ENCODE peak calls at places on chromosomes 6 and 20, in six cellular contexts. G, H, A, V, D and X are unnamed samples.

GRCh38 chr6:46016063-46016608 is 476 bp upstream of the CLIC5 start:
- DNase-seq in A (no peak), V (no peak), G (no peak), H (no peak), D (no peak), X (no peak)

GRCh38 chr6:54935739-54936138 is 89.2 kb downstream of the FAM83B start:
- DNase-seq in G (no peak), D (no peak), H (no peak), A (peak), V (no peak), X (no peak)

GRCh38 chr6:39884696-39885095 is 49.6 kb downstream of the MOCS1 start:
- DNase-seq in G (no peak), V (no peak), A (peak), D (no peak), H (no peak), X (no peak)

GRCh38 chr6:2237001-2237400 is 8.4 kb downstream of the GMDS start:
- DNase-seq in H (no peak), A (peak), G (no peak), V (no peak), D (no peak), X (no peak)

GRCh38 chr6:158775832-158776231 is 43.3 kb downstream of the EZR start:
- DNase-seq in D (no peak), H (no peak), G (no peak), V (no peak), A (no peak), X (no peak)

GRCh38 chr6:14084388-14084787 is 33.2 kb upstream of the CD83 start:
- DNase-seq in H (no peak), V (no peak), D (no peak), A (no peak), G (peak), X (no peak)

GRCh38 chr6:7919871-7920270 is 9.3 kb upstream of the TXNDC5 start:
- DNase-seq in G (no peak), A (peak), D (no peak), H (peak), V (no peak), X (no peak)

GRCh38 chr6:113461153-113461897 is 395.8 kb upstream of the MARCKS start:
- DNase-seq in V (no peak), G (no peak), H (no peak), A (peak), D (no peak), X (no peak)

GRCh38 chr6:81789303-81789702 is 36.8 kb upstream of the TENT5A start:
- DNase-seq in V (no peak), G (no peak), A (no peak), H (no peak), D (no peak), X (no peak)

GRCh38 chr6:45677381-45677992 is 299.8 kb upstream of the SUPT3H start:
- DNase-seq in A (peak), G (peak), H (peak), V (peak), D (peak), X (no peak)

GRCh38 chr6:44831002-44831610 is 443.6 kb downstream of the CDC5L start:
- DNase-seq in D (no peak), V (no peak), G (no peak), A (no peak), H (no peak), X (no peak)

GRCh38 chr6:37155394-37156312 is 14.3 kb upstream of the PIM1 start:
- DNase-seq in A (no peak), G (no peak), V (no peak), H (no peak), D (peak), X (no peak)

GRCh38 chr20:667351-668034 is 8.1 kb downstream of the SCRT2 start:
- DNase-seq in H (peak), V (peak), G (no peak), D (peak), A (peak), X (no peak)

GRCh38 chr6:132400641-132401119 is 595 bp downstream of the MOXD1 start:
- DNase-seq in V (no peak), A (no peak), D (no peak), H (no peak), G (no peak), X (peak)

GRCh38 chr6:159961523-159961922 is 7.4 kb upstream of the IGF2R start:
- DNase-seq in D (no peak), V (peak), G (no peak), A (peak), H (no peak), X (no peak)

GRCh38 chr6:41503841-41504525 is 42.2 kb upstream of the FOXP4 start:
- DNase-seq in G (no peak), A (no peak), D (no peak), H (peak), V (no peak), X (no peak)

GRCh38 chr6:21500314-21500713 is 93.2 kb upstream of the SOX4 start:
- DNase-seq in H (peak), G (no peak), D (no peak), A (no peak), V (no peak), X (no peak)

GRCh38 chr6:108983151-108983550 is 111.5 kb downstream of the SESN1 start:
- DNase-seq in V (no peak), H (no peak), D (no peak), G (no peak), A (peak), X (no peak)

GRCh38 chr20:24465730-24466129 is 3.7 kb upstream of the SYNDIG1 start:
- DNase-seq in H (no peak), G (no peak), V (no peak), D (no peak), A (peak), X (no peak)

GRCh38 chr6:73028124-73028766 is 197.1 kb downstream of the KHDC1L start:
- DNase-seq in H (peak), G (no peak), D (no peak), A (no peak), V (peak), X (no peak)

GRCh38 chr6:2795960-2796359 is 30.8 kb downstream of the WRNIP1 start:
- DNase-seq in H (no peak), V (peak), G (no peak), D (no peak), A (no peak), X (no peak)

GRCh38 chr6:45553730-45554344 is 176.1 kb upstream of the SUPT3H start:
- DNase-seq in V (no peak), D (no peak), H (no peak), G (no peak), A (no peak), X (no peak)

GRCh38 chr20:53622247-53623114 is 28.8 kb upstream of the ZNF217 start:
- DNase-seq in H (peak), V (peak), A (no peak), D (no peak), G (no peak), X (no peak)

GRCh38 chr20:11080010-11080409 is 406.2 kb upstream of the JAG1 start:
- DNase-seq in G (no peak), D (no peak), H (no peak), V (no peak), A (peak), X (no peak)

GRCh38 chr6:139334791-139335446 is 39.5 kb downstream of the CITED2 start:
- DNase-seq in V (peak), D (no peak), H (no peak), A (peak), G (no peak), X (no peak)

GRCh38 chr6:129624488-129624887 is 85.5 kb downstream of the ARHGAP18 start:
- DNase-seq in H (no peak), D (no peak), G (no peak), A (no peak), V (no peak), X (no peak)

GRCh38 chr20:41738584-41739193 is 120.5 kb upstream of the CHD6 start:
- DNase-seq in D (no peak), A (peak), G (no peak), V (peak), H (peak), X (no peak)

GRCh38 chr6:44044154-44044539 is 83.1 kb downstream of the MRPL14 start:
- DNase-seq in H (no peak), D (no peak), G (no peak), V (no peak), A (peak), X (no peak)

GRCh38 chr6:44820366-44821158 is 433.1 kb downstream of the CDC5L start:
- DNase-seq in A (peak), D (no peak), V (no peak), H (no peak), G (no peak), X (no peak)

GRCh38 chr6:105646391-105646867 is 243.5 kb upstream of the PREP start:
- DNase-seq in G (no peak), V (no peak), H (no peak), D (no peak), A (peak), X (no peak)

GRCh38 chr6:51541847-51542246 is 545.6 kb downstream of the PKHD1 start:
- DNase-seq in V (no peak), H (no peak), G (no peak), A (peak), D (no peak), X (no peak)

GRCh38 chr6:166757226-166758135 is 130.4 kb upstream of the RPS6KA2 start:
- DNase-seq in D (no peak), H (peak), G (no peak), A (peak), V (no peak), X (no peak)

GRCh38 chr6:91852232-91852631 is 1265.4 kb upstream of the MAP3K7 start:
- DNase-seq in A (no peak), H (no peak), V (no peak), G (no peak), D (no peak), X (no peak)

GRCh38 chr20:37580069-37580468 is 52.4 kb upstream of the BLCAP start:
- DNase-seq in D (no peak), G (no peak), V (no peak), A (no peak), H (peak), X (no peak)

GRCh38 chr20:9301129-9302072 is 213.0 kb upstream of the LAMP5 start:
- DNase-seq in D (no peak), G (no peak), H (no peak), A (peak), V (no peak), X (no peak)

GRCh38 chr6:40510442-40510841 is 76.7 kb downstream of the LRFN2 start:
- DNase-seq in D (no peak), A (no peak), H (no peak), V (no peak), G (no peak), X (no peak)

GRCh38 chr20:1776608-1777475 is 118.4 kb upstream of the SIRPA start:
- DNase-seq in G (peak), A (peak), D (peak), V (peak), H (peak), X (peak)

DNA sequence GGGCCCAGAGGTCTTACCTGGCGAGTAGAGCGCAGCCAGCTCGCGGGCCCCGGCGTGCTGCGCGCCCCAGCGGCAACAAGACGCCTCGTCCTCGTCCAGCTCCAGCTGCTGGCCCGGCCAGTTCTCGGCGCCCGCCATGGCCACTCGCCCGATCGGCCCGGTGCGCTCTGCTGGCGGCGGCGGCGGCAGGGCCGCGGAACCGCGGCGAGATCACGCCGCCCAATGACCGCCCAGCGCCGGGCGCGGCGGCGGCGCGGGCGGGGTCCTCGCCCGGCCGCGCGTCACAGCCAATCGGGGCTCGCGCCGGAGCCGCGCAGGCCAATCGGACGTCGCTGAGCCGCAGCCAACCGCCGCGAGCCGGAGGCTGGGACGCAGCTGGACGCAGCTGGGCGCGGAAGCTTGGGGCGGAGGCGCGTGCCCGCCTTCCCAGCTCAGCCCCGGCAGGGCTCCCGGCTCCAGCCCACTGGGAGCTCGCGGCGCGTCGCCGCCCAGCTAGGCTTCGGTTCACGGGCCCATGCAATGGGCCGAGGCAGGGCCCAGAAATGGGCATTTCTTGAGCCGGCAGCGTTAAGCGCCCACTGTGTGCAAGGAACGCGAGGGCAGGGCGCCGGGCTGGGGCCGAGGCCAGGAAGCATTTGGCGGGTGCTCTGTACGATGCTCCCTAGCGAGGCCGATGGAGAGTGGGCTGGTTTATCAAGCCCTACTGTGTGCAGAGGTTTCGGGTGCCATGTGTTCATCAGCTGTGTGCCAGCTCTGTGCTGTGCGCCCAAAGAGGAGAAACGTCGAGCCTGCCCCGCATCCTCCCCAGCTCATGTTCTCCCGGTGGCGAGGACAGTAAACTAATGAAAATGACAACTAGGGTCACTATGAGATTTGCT is at the start of gene PEDS1:
- DNase-seq in A (peak), D (peak), H (peak), V (peak), G (peak), X (peak)
- TF ChIP-seq CTCF in A (no peak), D (no peak), H (no peak), V (no peak), G (no peak), X (no peak)

GRCh38 chr20:60035486-60035885 is 77.3 kb downstream of the CDH26 start:
- DNase-seq in V (no peak), A (no peak), D (no peak), H (no peak), G (peak), X (no peak)

GRCh38 chr20:60038400-60038799 is 80.2 kb downstream of the CDH26 start:
- DNase-seq in A (no peak), V (no peak), H (peak), G (peak), D (no peak), X (no peak)

GRCh38 chr20:60034231-60035110 is 76.2 kb downstream of the CDH26 start:
- DNase-seq in V (no peak), H (peak), G (peak), D (no peak), A (no peak), X (no peak)

GRCh38 chr20:60037120-60037499 is 78.9 kb downstream of the CDH26 start:
- DNase-seq in G (peak), V (no peak), H (peak), D (no peak), A (no peak), X (no peak)

GRCh38 chr20:60036346-60037119 is 78.3 kb downstream of the CDH26 start:
- DNase-seq in H (no peak), D (no peak), V (no peak), A (no peak), G (peak), X (no peak)
- TF ChIP-seq CTCF in H (no peak), D (no peak), V (no peak), A (no peak), G (no peak), X (no peak)

DNA sequence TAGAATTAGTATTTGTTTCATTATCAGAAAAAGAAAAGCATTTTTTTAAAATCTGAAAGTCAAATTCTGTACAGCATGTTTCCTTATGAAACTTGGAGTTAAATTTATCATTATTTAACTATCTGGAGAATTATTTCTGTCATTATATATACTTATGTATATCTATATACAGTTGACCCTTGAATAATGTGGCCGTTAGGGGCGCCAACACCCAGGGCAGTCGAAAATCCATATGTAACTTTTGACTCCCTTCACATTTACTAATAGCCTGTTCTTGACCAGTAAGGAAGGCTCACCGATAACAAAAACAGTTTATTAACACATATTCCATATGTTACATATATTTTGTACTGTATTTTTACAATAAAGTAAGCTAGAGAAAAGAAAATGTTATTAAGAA is 341.2 kb downstream of the ADGRB3 start:
- DNase-seq in D (no peak), G (no peak), A (no peak), V (no peak), H (peak), X (no peak)
- TF ChIP-seq CTCF in D (no peak), G (peak), A (no peak), V (no peak), H (peak), X (peak)

DNA sequence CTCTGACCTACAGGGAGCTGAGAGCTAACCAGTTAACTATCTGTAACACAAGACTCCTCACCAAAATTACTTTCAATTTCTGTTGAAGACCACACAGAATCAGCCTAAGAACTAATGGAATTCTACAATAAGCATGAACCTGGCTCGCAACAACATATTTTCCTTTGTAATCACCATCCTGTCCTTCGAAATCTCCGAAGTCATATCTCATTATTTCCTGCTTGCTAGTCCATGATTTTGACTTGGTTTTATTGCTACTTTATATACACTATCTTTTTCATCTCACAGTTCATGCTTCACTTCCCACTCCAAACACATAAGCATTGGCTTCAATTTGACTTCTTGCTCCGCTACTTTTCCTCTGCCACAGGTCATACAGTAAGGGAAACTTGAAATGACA is 405.8 kb upstream of the FKBP1C start:
- DNase-seq in H (no peak), V (no peak), A (no peak), D (no peak), G (no peak), X (no peak)
- TF ChIP-seq CTCF in H (no peak), V (no peak), A (no peak), D (no peak), G (no peak), X (no peak)

DNA sequence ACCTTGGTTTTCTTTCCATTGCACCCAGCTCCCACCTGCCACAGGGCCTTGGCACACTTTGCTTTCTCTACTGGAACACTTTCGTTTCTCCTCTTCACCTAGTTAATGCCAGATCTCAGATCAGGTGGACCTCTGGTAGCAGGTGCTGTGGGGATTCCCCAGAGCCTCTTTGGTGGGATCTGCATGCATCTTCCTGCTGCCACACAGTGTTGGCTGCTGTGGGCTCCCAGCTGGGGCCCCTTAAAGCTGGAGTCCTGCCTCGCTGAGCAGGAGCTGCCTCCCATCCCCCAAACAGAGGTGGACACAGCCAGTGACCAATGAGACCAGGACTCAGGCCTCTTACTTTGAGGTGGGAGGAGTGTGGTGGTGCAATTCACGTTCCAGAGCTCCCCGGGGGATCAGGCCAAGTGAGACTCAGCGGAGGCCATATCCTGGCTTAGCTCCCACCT is 28.4 kb downstream of the CEBPB start:
- DNase-seq in A (peak), H (peak), V (no peak), D (no peak), G (no peak), X (no peak)
- TF ChIP-seq CTCF in A (no peak), H (no peak), V (no peak), D (no peak), G (no peak), X (no peak)

DNA sequence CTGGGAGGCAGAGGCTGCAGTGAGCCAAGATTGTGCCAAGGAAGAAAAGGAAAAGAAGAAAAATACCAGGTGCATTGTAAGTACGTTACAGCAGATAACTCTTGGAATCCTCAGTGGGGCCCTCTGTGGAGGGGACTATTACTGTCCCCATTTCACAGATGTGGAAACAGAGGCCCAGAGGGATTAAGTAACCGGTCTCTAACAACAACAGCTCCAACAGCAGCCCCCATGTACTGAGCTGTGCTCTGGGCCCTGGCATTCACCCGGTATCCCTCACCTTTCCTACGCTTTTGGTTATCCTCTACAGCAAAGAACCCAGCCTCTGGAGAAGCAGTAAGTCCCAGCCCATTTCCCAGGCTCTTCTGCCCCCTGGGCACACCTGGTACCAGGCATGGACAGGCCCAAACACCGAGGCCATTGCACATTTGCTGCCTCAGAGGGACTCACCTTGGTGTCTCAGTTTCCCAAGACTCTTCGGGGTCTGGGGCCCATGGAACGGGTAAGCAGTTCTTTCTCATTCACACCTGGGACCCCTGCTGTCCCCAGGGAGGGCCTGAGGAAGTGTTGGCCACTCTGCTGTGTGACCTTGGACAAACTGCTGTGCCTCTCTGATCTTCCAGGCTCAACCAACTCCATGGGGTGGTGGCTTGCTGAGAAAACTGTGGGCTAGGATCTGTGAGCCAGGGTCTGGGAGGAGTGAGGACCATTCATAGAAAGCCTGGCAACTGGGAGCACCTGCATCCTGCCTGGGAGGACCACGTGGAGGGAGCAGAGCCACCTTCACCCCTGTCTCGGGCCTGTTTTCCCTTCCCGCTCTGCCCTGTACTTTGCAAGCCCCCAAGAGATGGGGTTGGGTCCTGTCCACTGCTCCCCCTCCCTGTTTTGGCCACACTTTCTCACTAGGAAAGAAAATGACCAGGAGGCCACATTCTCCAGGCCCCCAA is 59.9 kb downstream of the SNAI1 start:
- DNase-seq in V (no peak), H (no peak), G (no peak), D (no peak), A (no peak), X (no peak)
- TF ChIP-seq CTCF in V (no peak), H (no peak), G (no peak), D (no peak), A (no peak), X (no peak)